ENCODE peak calls at places on chromosomes 2 and 18, in five cellular contexts. N is heart right ventricle, E is spleen, A is GM10248, M is HL-60. V is an unnamed sample.

GRCh38 chr2:52956766-52957165 is 810.8 kb upstream of the CHAC2 start:
- DNase-seq in N (no peak), E (no peak), A (no peak), M (no peak), V (no peak)

GRCh38 chr2:108388045-108388444 is 10.3 kb downstream of the SULT1C4 start:
- DNase-seq in N (no peak), E (no peak), A (no peak), M (no peak), V (no peak)

GRCh38 chr18:8610442-8610801 is 1.2 kb downstream of the RAB12 start:
- DNase-seq in N (no peak), E (no peak), A (no peak), M (no peak), V (no peak)

GRCh38 chr2:181421464-181421863 is 35.7 kb upstream of the ITGA4 start:
- DNase-seq in N (no peak), E (no peak), A (no peak), M (no peak), V (no peak)

GRCh38 chr2:65383571-65384488 is 48.6 kb downstream of the SPRED2 start:
- DNase-seq in N (peak), E (no peak), A (no peak), M (no peak), V (peak)

GRCh38 chr2:38260469-38260868 is 116.6 kb downstream of the ATL2 start:
- DNase-seq in N (no peak), E (no peak), A (peak), M (no peak), V (no peak)

GRCh38 chr2:199424160-199424559 is 33.6 kb downstream of the SATB2 start:
- DNase-seq in N (no peak), E (no peak), A (no peak), M (no peak), V (no peak)

GRCh38 chr2:105772362-105772761 is 27.6 kb downstream of the NCK2 start:
- DNase-seq in N (no peak), E (no peak), A (no peak), M (no peak), V (no peak)

GRCh38 chr2:86074256-86074655 is 31.4 kb downstream of the POLR1A start:
- DNase-seq in N (no peak), E (no peak), A (no peak), M (no peak), V (no peak)

GRCh38 chr18:35137632-35138031 is 96.4 kb downstream of the MAPRE2 start:
- DNase-seq in N (no peak), E (no peak), A (no peak), M (no peak), V (no peak)

GRCh38 chr2:66813976-66814375 is 379.1 kb downstream of the MEIS1 start:
- DNase-seq in N (no peak), E (no peak), A (no peak), M (no peak), V (no peak)

GRCh38 chr2:237407734-237408133 is 6.2 kb downstream of the COL6A3 start:
- DNase-seq in N (no peak), E (no peak), A (no peak), M (no peak), V (no peak)

GRCh38 chr2:173749315-173749714 is 215.9 kb downstream of the SP3 start:
- DNase-seq in N (no peak), E (no peak), A (no peak), M (no peak), V (no peak)

GRCh38 chr2:107334311-107334710 is 448.3 kb upstream of the ST6GAL2 start:
- DNase-seq in N (no peak), E (no peak), A (no peak), M (no peak), V (no peak)

GRCh38 chr2:64857581-64858471 is 131.4 kb upstream of the SLC1A4 start:
- DNase-seq in N (peak), E (no peak), A (no peak), M (no peak), V (no peak)

GRCh38 chr18:75408554-75409506 is 18.7 kb downstream of the SMIM21 start:
- DNase-seq in N (no peak), E (no peak), A (no peak), M (peak), V (no peak)

GRCh38 chr2:175837046-175837445 is 165.0 kb downstream of the LNPK start:
- DNase-seq in N (no peak), E (no peak), A (no peak), M (no peak), V (no peak)

GRCh38 chr18:77478619-77479018 is 229.0 kb downstream of the GALR1 start:
- DNase-seq in N (no peak), E (no peak), A (no peak), M (peak), V (no peak)

GRCh38 chr2:202817771-202818170 is 53.8 kb downstream of the ICA1L start:
- DNase-seq in N (no peak), E (no peak), A (no peak), M (no peak), V (no peak)

GRCh38 chr18:22488554-22488953 is 70.8 kb upstream of the CTAGE1 start:
- DNase-seq in N (peak), E (no peak), A (no peak), M (no peak), V (no peak)

GRCh38 chr2:139031722-139032121 is 251.5 kb upstream of the NXPH2 start:
- DNase-seq in N (no peak), E (no peak), A (peak), M (peak), V (no peak)

GRCh38 chr2:26581991-26582842 is 58.9 kb downstream of the CIB4 start:
- DNase-seq in N (no peak), E (peak), A (no peak), M (no peak), V (peak)

GRCh38 chr2:95372845-95373244 is 29.7 kb upstream of the FAHD2A start:
- DNase-seq in N (no peak), E (peak), A (no peak), M (no peak), V (no peak)

GRCh38 chr2:233089851-233090250 is 29.7 kb downstream of the INPP5D start:
- DNase-seq in N (no peak), E (no peak), A (no peak), M (no peak), V (no peak)

GRCh38 chr2:152441961-152442360 is 107.0 kb downstream of the FMNL2 start:
- DNase-seq in N (no peak), E (no peak), A (no peak), M (no peak), V (no peak)

GRCh38 chr2:237674731-237675276 is 47.4 kb downstream of the LRRFIP1 start:
- DNase-seq in N (peak), E (peak), A (peak), M (peak), V (peak)

GRCh38 chr2:139478191-139478914 is 698.2 kb upstream of the NXPH2 start:
- DNase-seq in N (no peak), E (no peak), A (no peak), M (no peak), V (no peak)

GRCh38 chr2:100321881-100322820 is at the start of gene LONRF2:
- DNase-seq in N (peak), E (peak), A (peak), M (peak), V (no peak)

GRCh38 chr18:23618862-23619387 is 32.6 kb upstream of the NPC1 start:
- DNase-seq in N (no peak), E (peak), A (peak), M (peak), V (no peak)
- TF ChIP-seq CTCF in N (no peak), E (no peak), A (no peak), M (peak), V (no peak)

GRCh38 chr18:58496937-58497336 is 132.0 kb downstream of the ALPK2 start:
- DNase-seq in N (no peak), E (no peak), A (no peak), M (no peak), V (no peak)
- TF ChIP-seq CTCF in N (no peak), E (no peak), A (peak), M (no peak), V (peak)

DNA sequence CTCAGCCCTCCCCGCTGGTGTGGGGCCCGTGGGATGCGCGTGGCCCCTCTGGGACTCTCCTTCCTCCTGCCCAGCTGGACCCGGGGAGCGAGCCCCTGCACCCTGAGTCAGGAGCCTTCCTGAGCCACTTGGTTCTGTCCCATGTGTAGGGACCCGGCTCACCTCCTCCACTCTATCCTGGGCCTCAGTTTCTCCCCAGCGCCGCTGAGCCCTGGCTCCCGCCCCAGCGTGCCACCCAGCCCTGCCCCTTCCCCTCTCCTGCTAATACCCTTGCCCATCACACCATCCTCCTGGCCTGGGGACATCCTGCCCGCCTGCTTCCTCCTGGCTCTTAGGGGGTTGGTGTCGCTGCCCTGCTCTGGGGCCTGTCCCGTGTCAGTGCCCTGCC is 24.8 kb downstream of the GPC1 start:
- DNase-seq in N (peak), E (peak), A (no peak), M (no peak), V (no peak)
- TF ChIP-seq CTCF in N (no peak), E (no peak), A (no peak), M (no peak), V (no peak)

DNA sequence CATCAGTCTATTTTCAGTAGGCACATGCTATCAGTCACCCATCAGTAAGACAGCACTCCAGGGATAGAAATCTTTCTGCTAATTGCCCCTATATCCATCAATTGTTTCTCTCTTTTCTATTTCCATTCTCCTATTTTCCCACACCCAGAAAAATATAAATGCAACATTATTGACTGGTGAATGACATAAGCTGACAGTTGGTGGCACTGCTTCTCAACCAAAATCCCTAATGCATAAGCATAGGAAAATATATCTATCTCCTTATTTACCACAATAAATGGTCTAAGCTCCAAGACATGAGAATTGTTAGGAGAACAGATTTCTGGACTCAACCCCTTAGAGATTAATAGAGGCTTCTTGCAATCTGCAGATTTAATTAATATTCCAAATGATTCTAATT is 64.0 kb upstream of the REG3A start:
- DNase-seq in N (no peak), E (no peak), A (no peak), M (no peak), V (no peak)
- TF ChIP-seq CTCF in N (no peak), E (no peak), A (no peak), M (no peak), V (no peak)

DNA sequence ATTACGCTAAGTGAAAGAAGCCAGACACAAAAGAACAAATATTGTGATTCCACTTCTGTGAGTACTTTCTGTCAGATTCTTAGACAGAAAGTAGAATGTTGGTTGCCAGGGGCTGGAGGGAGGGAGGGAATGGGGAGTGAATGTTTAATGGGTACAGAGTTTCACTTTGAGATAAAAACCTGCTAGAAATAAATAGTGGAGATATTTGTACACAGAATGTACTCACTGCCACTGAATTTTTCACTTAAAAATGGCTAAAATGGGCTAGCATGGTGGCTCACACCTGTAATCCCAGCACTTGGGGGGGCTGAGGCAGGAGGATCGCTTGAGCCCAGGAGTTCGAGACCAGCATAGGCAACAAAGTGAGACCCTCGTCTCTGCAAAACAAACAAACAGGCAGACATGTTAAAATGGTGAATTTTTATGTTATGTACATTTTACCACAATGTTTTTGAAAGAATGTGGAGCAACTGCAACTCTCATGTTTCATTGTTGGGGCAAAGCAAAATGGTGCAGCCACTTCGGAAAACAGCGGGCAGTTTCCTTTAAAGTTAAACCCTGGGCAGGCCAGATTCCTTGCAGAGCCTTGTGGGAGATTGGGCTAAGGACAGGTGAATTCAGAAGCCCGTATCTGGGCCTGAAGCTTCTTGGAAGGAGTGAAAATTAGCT is 103.3 kb upstream of the MYCN start:
- DNase-seq in N (no peak), E (no peak), A (no peak), M (no peak), V (no peak)
- TF ChIP-seq CTCF in N (no peak), E (no peak), A (no peak), M (no peak), V (no peak)

DNA sequence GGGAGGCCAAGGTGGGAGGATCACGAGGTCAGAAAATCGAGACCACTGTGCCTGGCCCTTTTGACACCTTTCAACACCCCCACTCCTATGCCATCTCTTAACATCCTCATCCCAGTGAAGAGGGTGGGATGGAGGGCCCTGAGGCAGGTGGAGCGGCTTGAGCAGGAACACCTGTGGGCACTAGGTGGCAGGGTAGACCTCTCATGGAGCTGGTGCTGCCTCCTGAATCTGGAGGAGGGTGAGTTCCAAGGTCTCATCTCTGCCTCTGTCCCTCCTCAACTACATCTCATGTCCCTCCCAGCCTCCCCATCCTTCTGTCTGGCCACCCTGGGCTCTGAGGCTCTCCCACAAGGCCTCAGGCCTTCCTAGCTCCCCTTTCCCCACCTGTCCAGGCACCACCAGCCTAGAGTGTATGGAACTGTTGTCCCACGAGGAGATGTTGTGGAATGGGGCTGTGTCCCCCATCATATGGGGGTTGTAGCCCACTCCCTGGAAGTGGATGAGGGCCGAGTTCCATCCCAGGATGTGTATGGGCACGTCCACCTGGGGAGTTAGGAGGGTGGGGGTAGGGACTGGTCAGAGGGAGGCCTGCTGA is 17.0 kb upstream of the CRYBA2 start:
- DNase-seq in N (no peak), E (no peak), A (peak), M (no peak), V (no peak)
- TF ChIP-seq CTCF in N (no peak), E (no peak), A (peak), M (peak), V (peak)

GRCh38 chr2:37181726-37182684 is 6.5 kb downstream of the SULT6B1 start:
- DNase-seq in N (no peak), E (no peak), A (no peak), M (no peak), V (no peak)

GRCh38 chr2:37180640-37181039 is 7.8 kb downstream of the SULT6B1 start:
- DNase-seq in N (no peak), E (no peak), A (no peak), M (no peak), V (no peak)

DNA sequence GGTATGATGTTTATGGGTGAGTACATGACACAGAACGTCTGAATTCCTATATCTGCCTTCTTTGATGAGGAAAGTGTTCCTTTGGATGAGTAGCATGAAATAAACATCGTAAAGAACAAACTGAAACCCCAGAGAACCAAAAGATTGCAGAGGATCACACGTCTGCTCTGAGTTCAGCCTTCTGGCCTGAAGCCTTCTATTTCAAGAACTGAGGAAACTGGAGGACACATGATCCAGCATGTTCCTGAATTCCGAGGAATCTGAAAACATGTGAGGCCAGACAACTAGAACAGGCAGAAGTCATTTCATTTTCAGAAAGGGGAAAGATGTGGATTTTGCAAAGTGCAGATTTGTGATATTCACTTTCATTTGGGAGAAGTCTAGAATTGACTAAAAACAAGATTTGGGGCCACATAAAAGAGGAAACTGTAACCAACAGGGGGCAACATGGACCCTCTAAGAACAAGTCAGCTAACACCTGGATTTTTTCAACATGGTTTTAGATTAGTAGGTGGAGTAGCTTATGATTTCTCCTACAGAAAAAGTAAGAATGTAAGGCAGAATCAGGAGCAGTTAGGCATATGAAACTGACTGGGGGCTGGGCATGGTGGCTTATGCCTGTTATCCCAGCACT is 8.3 kb downstream of the SULT6B1 start:
- DNase-seq in N (no peak), E (no peak), A (no peak), M (no peak), V (no peak)
- TF ChIP-seq CTCF in N (no peak), E (no peak), A (no peak), M (no peak), V (no peak)

GRCh38 chr2:148531175-148532048 is 113.1 kb upstream of the EPC2 start:
- DNase-seq in N (no peak), E (no peak), A (no peak), M (no peak), V (peak)

GRCh38 chr2:148533004-148533403 is 111.5 kb upstream of the EPC2 start:
- DNase-seq in N (no peak), E (no peak), A (no peak), M (no peak), V (peak)

GRCh38 chr2:148532049-148532428 is 112.5 kb upstream of the EPC2 start:
- DNase-seq in N (no peak), E (no peak), A (no peak), M (no peak), V (peak)

GRCh38 chr2:148533685-148534084 is 110.9 kb upstream of the EPC2 start:
- DNase-seq in N (no peak), E (no peak), A (no peak), M (no peak), V (no peak)

GRCh38 chr2:148534416-148535205 is 109.9 kb upstream of the EPC2 start:
- DNase-seq in N (peak), E (no peak), A (no peak), M (no peak), V (no peak)
- TF ChIP-seq CTCF in N (no peak), E (no peak), A (no peak), M (no peak), V (no peak)

GRCh38 chr2:197310940-197311485 is 433 bp upstream of the ANKRD44 start:
- DNase-seq in N (no peak), E (no peak), A (no peak), M (no peak), V (no peak)
- TF ChIP-seq CTCF in N (no peak), E (no peak), A (no peak), M (no peak), V (no peak)